ENCODE peak calls at places on chromosomes 7 and 10, in seven cellular contexts. B, Y, M, Q, X, E and C are unnamed samples.

GRCh38 chr10:79383974-79384606 is 36.8 kb downstream of the PPIF start:
- DNase-seq in B (no peak), X (no peak), Y (no peak), E (no peak), Q (no peak), M (peak; percentile 3), C (no peak)

GRCh38 chr10:70785190-70785589 is at the start of gene TBATA:
- DNase-seq in X (no peak), M (no peak), Y (peak; percentile 19), Q (no peak), E (no peak), B (no peak), C (no peak)

GRCh38 chr10:93509816-93510215 is 13.4 kb downstream of the CEP55 start:
- DNase-seq in B (no peak), Q (no peak), M (no peak), Y (no peak), X (no peak), E (no peak), C (no peak)

GRCh38 chr7:108442039-108442568 is 14.1 kb downstream of the NRCAM start:
- DNase-seq in E (no peak), X (no peak), M (no peak), Y (peak; percentile 64), B (peak; percentile 25), Q (no peak), C (no peak)

GRCh38 chr7:158267737-158268435 is 319.7 kb downstream of the PTPRN2 start:
- DNase-seq in E (no peak), X (no peak), B (no peak), M (no peak), Q (no peak), Y (no peak), C (no peak)

GRCh38 chr10:85231534-85232270 is 903.3 kb downstream of the CCSER2 start:
- DNase-seq in Y (no peak), X (no peak), B (no peak), Q (no peak), E (no peak), M (no peak), C (no peak)

GRCh38 chr10:1607466-1607865 is 129.9 kb downstream of the ADARB2 start:
- DNase-seq in B (no peak), E (no peak), Y (no peak), M (no peak), Q (no peak), X (no peak), C (no peak)

GRCh38 chr10:127370601-127371000 is 174.2 kb upstream of the INSYN2A start:
- DNase-seq in X (no peak), E (no peak), Y (no peak), Q (no peak), M (no peak), B (no peak), C (no peak)

GRCh38 chr7:124713086-124713485 is 52.5 kb downstream of the GPR37 start:
- DNase-seq in X (no peak), Y (no peak), E (no peak), B (no peak), Q (peak; percentile 6), M (no peak), C (no peak)

GRCh38 chr7:69934475-69934903 is 336.2 kb downstream of the AUTS2 start:
- DNase-seq in M (peak; percentile 4), E (no peak), Y (no peak), X (peak; percentile 85), B (no peak), Q (no peak), C (no peak)

GRCh38 chr7:132359746-132360145 is 216.5 kb downstream of the PLXNA4 start:
- DNase-seq in B (no peak), Y (no peak), E (no peak), Q (no peak), X (no peak), M (no peak), C (no peak)

GRCh38 chr10:63901228-63901627 is 380.0 kb downstream of the REEP3 start:
- DNase-seq in E (no peak), Q (no peak), B (no peak), X (no peak), M (no peak), Y (no peak), C (peak; percentile 67)

GRCh38 chr7:103075337-103075918 is 488 bp downstream of the ARMC10 start:
- DNase-seq in X (peak; percentile 71), Q (peak; percentile 63), E (peak; percentile 34), Y (peak; percentile 83), B (peak; percentile 60), M (peak; percentile 39), C (peak; percentile 71)

GRCh38 chr10:129464251-129464650 is 2.8 kb upstream of the MGMT start:
- DNase-seq in Y (no peak), X (no peak), B (peak; percentile 14), Q (no peak), E (no peak), M (no peak), C (no peak)

GRCh38 chr7:36272567-36273269 is 116.9 kb upstream of the ANLN start:
- DNase-seq in X (no peak), E (no peak), Y (no peak), Q (no peak), B (peak; percentile 92), M (no peak), C (no peak)

GRCh38 chr10:2463301-2463700 is 604.0 kb upstream of the PFKP start:
- DNase-seq in X (no peak), M (no peak), E (no peak), Y (no peak), B (no peak), Q (peak; percentile 51), C (no peak)

GRCh38 chr7:18504965-18505364 is 9.4 kb downstream of the HDAC9 start:
- DNase-seq in X (no peak), B (no peak), Q (no peak), Y (no peak), M (no peak), E (no peak), C (no peak)

GRCh38 chr7:44965441-44965903 is 13.3 kb downstream of the MYO1G start:
- DNase-seq in Y (no peak), E (no peak), B (no peak), M (no peak), X (no peak), Q (no peak), C (no peak)

GRCh38 chr10:18140149-18140956 is at the start of gene CACNB2:
- DNase-seq in E (peak; percentile 69), Y (peak; percentile 29), X (peak; percentile 91), Q (peak; percentile 53), B (peak; percentile 42), M (peak; percentile 60), C (no peak)

GRCh38 chr10:504131-504611 is 185.3 kb downstream of the DIP2C start:
- DNase-seq in X (no peak), Y (no peak), E (no peak), B (no peak), M (no peak), Q (no peak), C (no peak)

GRCh38 chr10:97498841-97499560 is at the start of gene UBTD1:
- DNase-seq in Y (peak; percentile 18), X (peak; percentile 60), M (peak; percentile 31), E (peak; percentile 41), B (no peak), Q (peak; percentile 34), C (peak; percentile 26)

GRCh38 chr10:91930939-91931338 is 7.4 kb downstream of the BTAF1 start:
- DNase-seq in B (no peak), E (peak; percentile 63), X (no peak), Q (no peak), M (no peak), Y (no peak), C (no peak)

GRCh38 chr7:27921081-27921836 is 181.3 kb downstream of the TAX1BP1 start:
- DNase-seq in Q (peak; percentile 69), X (peak; percentile 71), M (peak; percentile 66), Y (peak; percentile 79), E (peak; percentile 89), B (peak; percentile 78), C (peak; percentile 64)

GRCh38 chr7:52586704-52587103 is 448.7 kb upstream of the POM121L12 start:
- DNase-seq in E (no peak), M (no peak), X (peak; percentile 7), Q (peak; percentile 7), B (no peak), Y (no peak), C (no peak)

GRCh38 chr10:71222541-71223364 is 10.4 kb downstream of the UNC5B start:
- DNase-seq in Q (peak; percentile 71), Y (no peak), B (no peak), M (no peak), X (no peak), E (no peak), C (peak; percentile 36)

GRCh38 chr10:11265486-11265885 is 247.8 kb downstream of the CELF2 start:
- DNase-seq in Y (no peak), B (no peak), Q (no peak), X (no peak), M (no peak), E (no peak), C (no peak)

GRCh38 chr7:134857958-134858357 is 78.5 kb downstream of the CALD1 start:
- DNase-seq in M (no peak), Q (no peak), Y (no peak), X (no peak), B (no peak), E (no peak), C (no peak)

GRCh38 chr7:85765698-85766298 is 578.9 kb upstream of the SEMA3D start:
- DNase-seq in E (no peak), Q (no peak), B (no peak), Y (peak; percentile 89), M (no peak), X (no peak), C (no peak)

GRCh38 chr10:129522041-129522585 is 55.1 kb downstream of the MGMT start:
- DNase-seq in B (no peak), X (no peak), E (no peak), Y (no peak), M (no peak), Q (no peak), C (no peak)

GRCh38 chr7:45087301-45088145 is 1.2 kb downstream of the NACAD start:
- DNase-seq in Q (no peak), E (no peak), M (no peak), Y (no peak), X (no peak), B (no peak), C (no peak)

GRCh38 chr7:152617056-152617455 is 58.9 kb downstream of the XRCC2 start:
- DNase-seq in E (no peak), Q (no peak), M (no peak), B (peak; percentile 73), Y (no peak), X (no peak), C (no peak)

GRCh38 chr10:132397671-132398565 is 918 bp downstream of the PWWP2B start:
- DNase-seq in Y (peak; percentile 56), Q (peak; percentile 32), X (no peak), E (peak; percentile 60), B (peak; percentile 76), M (no peak), C (peak; percentile 55)

GRCh38 chr10:110208614-110209398 is 1.4 kb downstream of the MXI1 start:
- DNase-seq in X (peak; percentile 51), M (peak; percentile 24), Q (no peak), Y (peak; percentile 67), B (peak; percentile 49), E (peak; percentile 60), C (peak; percentile 31)

GRCh38 chr7:106346167-106346677 is 61.4 kb upstream of the NAMPT start:
- DNase-seq in X (no peak), B (peak; percentile 46), M (no peak), Y (no peak), Q (no peak), E (peak; percentile 17), C (no peak)

GRCh38 chr10:87842776-87843497 is 20.4 kb downstream of the KLLN start:
- DNase-seq in X (no peak), Q (peak; percentile 82), E (peak; percentile 83), M (no peak), Y (peak; percentile 43), B (no peak), C (no peak)

GRCh38 chr7:38506756-38507155 is 124.4 kb downstream of the AMPH start:
- DNase-seq in X (no peak), M (no peak), E (peak; percentile 68), Y (no peak), B (no peak), Q (peak; percentile 27), C (no peak)

GRCh38 chr10:29840516-29841276 is 205.9 kb upstream of the SVIL start:
- DNase-seq in X (no peak), Y (peak; percentile 13), B (peak; percentile 79), M (peak; percentile 60), Q (no peak), E (no peak), C (no peak)

GRCh38 chr7:106779877-106780276 is 85.2 kb upstream of the PIK3CG start:
- DNase-seq in E (no peak), M (no peak), X (peak; percentile 28), Y (peak; percentile 92), Q (no peak), B (peak; percentile 39), C (peak; percentile 59)